ENCODE peak calls at places on chromosome 20, in six cellular contexts. D is H9, L is H1, X is IMR-90, P is neuronal stem cell, E is mesenchymal stem cell. I is an unnamed sample.

GRCh38 chr20:63625771-63626423 is 1.0 kb downstream of the GMEB2 start:
- DNase-seq in D (no peak), L (no peak), X (peak), P (no peak), E (peak), I (peak)

GRCh38 chr20:51995551-51995951 is 193.2 kb upstream of the SALL4 start:
- DNase-seq in D (no peak), L (no peak), X (no peak), P (no peak), E (peak), I (no peak)

GRCh38 chr20:8250539-8251200 is 118.6 kb downstream of the PLCB1 start:
- DNase-seq in D (no peak), L (no peak), X (no peak), P (no peak), E (no peak), I (no peak)

GRCh38 chr20:23626040-23626620 is 11.6 kb downstream of the CST3 start:
- DNase-seq in D (no peak), L (no peak), X (no peak), P (no peak), E (no peak), I (peak)

GRCh38 chr20:25356294-25356933 is 34.2 kb downstream of the ABHD12 start:
- DNase-seq in D (peak), L (peak), X (no peak), P (no peak), E (no peak), I (no peak)

GRCh38 chr20:57531986-57532566 is 7.1 kb upstream of the CTCFL start:
- DNase-seq in D (no peak), L (no peak), X (no peak), P (no peak), E (no peak), I (no peak)

GRCh38 chr20:58705525-58705924 is 12.9 kb downstream of the NPEPL1 start:
- DNase-seq in D (no peak), L (no peak), X (no peak), P (no peak), E (no peak), I (no peak)

GRCh38 chr20:58239216-58239615 is 10.8 kb upstream of the ANKRD60 start:
- DNase-seq in D (no peak), L (no peak), X (no peak), P (no peak), E (no peak), I (no peak)

GRCh38 chr20:40160151-40160550 is 528.9 kb downstream of the MAFB start:
- DNase-seq in D (peak), L (peak), X (peak), P (no peak), E (peak), I (peak)

GRCh38 chr20:53938739-53939138 is 131.7 kb downstream of the BCAS1 start:
- DNase-seq in D (no peak), L (no peak), X (no peak), P (no peak), E (no peak), I (peak)

GRCh38 chr20:10647471-10647870 is 26.3 kb downstream of the JAG1 start:
- DNase-seq in D (no peak), L (no peak), X (no peak), P (no peak), E (no peak), I (peak)

DNA sequence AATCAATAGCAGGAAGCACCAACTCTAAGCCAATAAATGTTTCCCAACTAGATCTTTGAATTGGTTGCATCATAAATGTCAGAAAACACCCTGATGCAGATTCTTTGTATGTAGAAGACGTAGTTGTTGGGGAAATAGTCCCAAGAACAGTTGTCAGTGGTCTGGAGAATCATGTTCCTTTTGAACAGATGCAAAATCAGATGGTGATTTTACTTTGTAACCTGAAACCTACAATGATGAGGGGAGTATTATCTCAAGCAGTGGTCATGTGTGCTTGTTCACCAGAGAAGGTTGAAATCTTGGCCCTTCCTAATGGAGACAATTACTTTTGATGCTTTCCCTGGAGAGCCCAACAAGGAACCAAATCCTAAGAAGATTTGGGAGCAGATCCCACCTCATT is 132.5 kb downstream of the MACROD2 start:
- DNase-seq in D (no peak), L (no peak), X (no peak), P (no peak), E (no peak), I (no peak)
- H2BK5ac ChIP-seq in D (no peak), L (no peak), X (no peak), P (no peak), E (no peak), I (no peak)

DNA sequence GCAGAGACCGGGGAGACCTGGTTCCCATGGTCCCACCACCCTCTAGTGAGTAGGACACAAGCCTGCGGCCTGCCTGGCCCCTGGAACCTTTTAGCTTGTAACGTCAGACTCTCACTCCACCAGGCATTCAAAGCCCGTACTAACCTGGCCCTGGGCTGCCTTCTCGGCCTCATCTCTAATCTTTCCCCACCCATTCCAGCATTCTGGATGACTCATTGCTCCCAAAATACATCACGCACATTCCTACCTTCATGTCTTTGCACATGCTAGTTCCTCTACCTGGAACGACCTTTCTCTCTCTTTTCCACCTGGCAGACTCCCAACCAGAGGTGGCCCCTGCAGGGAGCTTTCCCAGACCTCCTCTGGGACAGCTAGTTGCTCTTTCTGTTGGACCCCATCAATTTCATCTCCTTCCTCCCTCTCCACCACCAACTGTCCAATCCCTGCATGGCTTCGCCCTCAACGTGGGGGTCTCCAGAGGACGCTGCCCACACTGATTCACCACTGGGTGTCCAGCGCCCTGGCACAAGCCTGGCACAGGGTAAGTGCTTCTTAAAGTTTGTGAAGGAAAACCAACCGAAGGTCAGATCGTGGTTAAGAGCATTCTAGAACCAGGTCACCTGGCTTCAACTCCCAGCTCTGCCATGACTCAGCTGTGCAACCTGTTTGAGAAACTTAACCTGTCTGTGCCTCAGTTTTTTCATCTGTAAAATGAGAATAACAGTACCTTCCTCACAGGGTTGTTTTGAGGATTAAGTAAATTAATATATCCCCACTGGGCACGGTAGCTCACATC is 35.2 kb downstream of the JPH2 start:
- DNase-seq in D (no peak), L (no peak), X (no peak), P (no peak), E (no peak), I (peak)
- H2BK5ac ChIP-seq in D (no peak), L (no peak), X (no peak), P (no peak), E (no peak), I (no peak)

GRCh38 chr20:1474817-1475603 is 8.4 kb upstream of the NSFL1C start:
- DNase-seq in D (no peak), L (no peak), X (no peak), P (no peak), E (no peak), I (peak)
- H2BK5ac ChIP-seq in D (no peak), L (no peak), X (no peak), P (no peak), E (no peak), I (no peak)

GRCh38 chr20:38167466-38167850 is 2.4 kb upstream of the TGM2 start:
- DNase-seq in D (no peak), L (no peak), X (no peak), P (no peak), E (no peak), I (no peak)
- H2BK5ac ChIP-seq in D (no peak), L (no peak), X (peak), P (no peak), E (no peak), I (no peak)